ENCODE peak calls at places on chromosomes 1 and 21, in nine cellular contexts. O, W, H, F, J, A, U, P and S are unnamed samples.
A peak's percentile ranks its signal among the peaks of the same experiment; 100 is the strongest.

GRCh38 chr21:29072873-29073221 is 601 bp downstream of the CCT8 start:
- DNase-seq in W (peak; percentile 73), U (no peak), F (peak; percentile 72), A (peak; percentile 46), H (no peak), P (no peak), J (peak; percentile 14), O (no peak), S (no peak)

GRCh38 chr1:231806623-231807470 is 180.3 kb downstream of the DISC1 start:
- DNase-seq in H (peak; percentile 34), W (peak; percentile 48), A (no peak), O (peak; percentile 40), J (peak; percentile 78), F (no peak), P (peak; percentile 78), U (peak; percentile 57), S (no peak)

GRCh38 chr1:110628356-110629105 is 22.4 kb upstream of the KCNA2 start:
- DNase-seq in A (no peak), F (no peak), J (no peak), H (no peak), W (no peak), P (no peak), O (no peak), U (no peak), S (no peak)

GRCh38 chr1:22767862-22768261 is 57.2 kb downstream of the EPHB2 start:
- DNase-seq in J (no peak), F (no peak), A (no peak), O (no peak), W (no peak), H (no peak), P (no peak), U (no peak), S (no peak)

GRCh38 chr1:63612564-63612963 is 19.4 kb downstream of the PGM1 start:
- DNase-seq in W (peak; percentile 54), P (no peak), H (no peak), O (no peak), F (peak; percentile 22), J (no peak), U (no peak), A (peak; percentile 31), S (no peak)

GRCh38 chr1:97903626-97904025 is 17.2 kb downstream of the DPYD start:
- DNase-seq in F (no peak), A (peak; percentile 70), U (no peak), W (peak; percentile 55), H (no peak), J (no peak), P (no peak), O (no peak), S (no peak)

GRCh38 chr1:53660666-53661065 is 78.3 kb downstream of the GLIS1 start:
- DNase-seq in W (no peak), F (no peak), U (no peak), A (no peak), P (no peak), H (no peak), O (no peak), J (no peak), S (peak; percentile 15)

GRCh38 chr1:31376374-31377134 is 3.7 kb upstream of the FABP3 start:
- DNase-seq in U (no peak), H (peak; percentile 68), F (peak; percentile 96), P (peak; percentile 63), O (peak; percentile 36), A (peak; percentile 99), J (peak; percentile 41), W (peak; percentile 97), S (no peak)

GRCh38 chr1:198937231-198938031 is 298.6 kb downstream of the PTPRC start:
- DNase-seq in U (peak; percentile 47), O (no peak), J (peak; percentile 86), F (peak; percentile 97), A (peak; percentile 95), H (peak; percentile 91), P (no peak), W (peak; percentile 89), S (no peak)

GRCh38 chr1:53390736-53391135 is 62.9 kb upstream of the LRP8 start:
- DNase-seq in O (no peak), P (no peak), F (no peak), J (no peak), W (no peak), H (no peak), U (no peak), A (no peak), S (peak; percentile 41)

GRCh38 chr1:1001057-1001630 is 1.2 kb upstream of the HES4 start:
- DNase-seq in F (no peak), H (no peak), W (no peak), P (no peak), A (no peak), J (no peak), U (peak; percentile 30), O (no peak), S (peak; percentile 80)

GRCh38 chr1:216596298-216596947 is 126.8 kb downstream of the ESRRG start:
- DNase-seq in O (no peak), P (no peak), A (peak; percentile 73), W (no peak), U (no peak), J (no peak), H (no peak), F (no peak), S (no peak)

GRCh38 chr1:185232874-185233273 is 75.9 kb downstream of the SWT1 start:
- DNase-seq in W (no peak), O (no peak), H (no peak), F (no peak), J (no peak), P (no peak), U (no peak), A (no peak), S (no peak)

GRCh38 chr1:244974550-244974949 is 110.2 kb upstream of the HNRNPU start:
- DNase-seq in U (no peak), O (no peak), W (no peak), J (no peak), H (no peak), A (no peak), F (no peak), P (no peak), S (no peak)
- H3K4me3 ChIP-seq in U (no peak overlapping the region), O (no peak overlapping the region), W (no peak overlapping the region), J (no peak overlapping the region), H (no peak overlapping the region), A (no peak overlapping the region), F (no peak overlapping the region), P (no peak overlapping the region), S (no peak overlapping the region)

GRCh38 chr1:6495540-6496359 is 4.3 kb upstream of the PLEKHG5 start:
- DNase-seq in P (no peak), J (no peak), H (no peak), F (no peak), W (no peak), A (no peak), O (no peak), U (no peak), S (peak; percentile 41)

GRCh38 chr1:6497215-6497866 is 5.9 kb upstream of the PLEKHG5 start:
- DNase-seq in A (peak; percentile 20), J (peak; percentile 77), W (peak; percentile 61), O (peak; percentile 71), U (no peak), F (peak; percentile 52), H (peak; percentile 63), P (no peak), S (peak; percentile 87)

GRCh38 chr1:6497867-6498575 is 6.6 kb upstream of the PLEKHG5 start:
- DNase-seq in F (no peak), W (no peak), O (no peak), J (no peak), U (no peak), H (no peak), P (no peak), A (no peak), S (peak; percentile 60)

GRCh38 chr1:6496360-6496704 is 4.9 kb upstream of the PLEKHG5 start:
- DNase-seq in P (no peak), W (peak; percentile 31), F (no peak), J (no peak), A (no peak), U (no peak), H (no peak), O (no peak), S (peak; percentile 60)

DNA sequence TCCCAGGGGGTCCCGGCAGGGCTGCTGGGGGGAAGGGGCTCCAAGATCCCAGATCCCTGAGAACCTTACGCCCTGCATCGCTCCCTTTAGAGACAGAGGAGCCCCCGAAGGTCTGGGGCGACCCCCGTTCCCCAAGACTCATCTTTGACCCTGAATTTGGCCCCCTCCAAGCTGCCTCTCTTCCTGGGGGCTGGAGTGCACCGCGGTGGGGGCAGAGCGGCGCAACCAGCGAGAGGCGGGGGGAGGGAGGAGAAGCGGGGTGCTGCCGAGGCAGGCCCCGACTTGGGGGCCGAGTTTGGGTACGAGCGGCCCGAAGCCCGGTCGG is 5.4 kb upstream of the PLEKHG5 start:
- DNase-seq in F (no peak), O (no peak), J (no peak), H (no peak), P (no peak), W (no peak), A (no peak), U (no peak), S (no peak)
- H3K9ac ChIP-seq in F (peak overlapping the region; percentile 78), O (peak overlapping the region; percentile 85), J (peak overlapping the region; percentile 65), H (peak overlapping the region; percentile 56), P (peak overlapping the region; percentile 81), W (peak overlapping the region; percentile 55), A (no peak overlapping the region), U (no peak overlapping the region), S (peak overlapping the region; percentile 19)

GRCh38 chr1:115088871-115089442 is 346 bp downstream of the TSPAN2 start:
- DNase-seq in P (no peak), J (peak; percentile 9), H (no peak), A (no peak), F (no peak), U (no peak), O (no peak), W (no peak), S (no peak)
- H3K4me3 ChIP-seq in P (peak overlapping the region; percentile 41), J (peak overlapping the region; percentile 96), H (no peak overlapping the region), A (no peak overlapping the region), F (peak overlapping the region; percentile 60), U (peak overlapping the region; percentile 69), O (peak overlapping the region; percentile 90), W (peak overlapping the region; percentile 78), S (peak overlapping the region; percentile 60)

DNA sequence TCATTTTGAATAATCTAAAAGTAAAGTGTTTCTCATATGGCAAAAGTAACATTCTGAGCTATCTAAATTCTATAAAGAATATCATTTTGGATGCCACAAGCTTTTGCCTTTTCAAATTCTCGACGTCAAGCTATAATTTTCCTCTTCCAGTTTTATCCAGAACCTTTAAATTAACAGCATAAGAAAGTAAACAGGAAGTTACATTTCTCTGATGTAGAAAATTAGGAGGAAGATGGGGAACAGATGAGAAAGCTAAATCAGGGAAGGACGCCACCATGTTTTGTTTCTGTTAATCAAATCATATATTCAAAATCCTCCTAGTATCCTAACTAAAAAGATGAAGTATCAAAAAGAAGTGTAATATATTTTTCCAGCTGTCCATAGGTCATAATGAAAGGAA is 8.8 kb upstream of the CAMSAP2 start:
- DNase-seq in P (no peak), U (no peak), F (no peak), A (no peak), O (no peak), W (peak; percentile 17), H (no peak), J (no peak), S (no peak)
- H3K9ac ChIP-seq in P (no peak overlapping the region), U (no peak overlapping the region), F (peak overlapping the region; percentile 75), A (no peak overlapping the region), O (no peak overlapping the region), W (peak overlapping the region; percentile 55), H (no peak overlapping the region), J (no peak overlapping the region), S (no peak overlapping the region)

DNA sequence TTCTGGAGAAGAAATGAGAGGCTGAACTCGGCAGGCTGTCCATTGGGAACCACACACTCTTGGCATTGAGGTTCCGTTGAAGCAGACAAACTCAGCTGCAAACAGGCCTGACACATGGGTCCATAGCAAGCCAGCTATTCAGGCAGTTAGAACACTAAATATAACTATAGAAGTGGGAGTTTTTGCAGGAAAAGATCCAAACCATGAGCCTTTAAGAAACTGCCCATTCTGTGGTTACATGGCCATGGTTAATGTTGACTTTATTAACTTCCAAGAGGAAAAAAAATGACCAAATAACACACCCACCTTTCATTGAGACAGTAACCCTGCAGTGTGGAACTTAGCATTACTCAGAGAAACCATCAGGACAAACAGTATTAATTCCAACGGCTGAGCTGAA is 84.7 kb upstream of the BCL10 start:
- DNase-seq in J (peak; percentile 83), H (peak; percentile 20), F (peak; percentile 30), U (no peak), A (peak; percentile 71), O (no peak), P (no peak), W (peak; percentile 87), S (no peak)
- H3K4me3 ChIP-seq in J (peak overlapping the region; percentile 5), H (no peak overlapping the region), F (no peak overlapping the region), U (no peak overlapping the region), A (no peak overlapping the region), O (no peak overlapping the region), P (no peak overlapping the region), W (peak overlapping the region; percentile 9), S (no peak overlapping the region)